ENCODE peak calls at places on chromosomes 11 and 22, in seven cellular contexts. One of them, this sample, is unnamed.

GRCh38 chr11:102994101-102994500 is 38.6 kb upstream of the MMP13 start:
- DNase-seq in transverse colon: no peak
- DNase-seq in colonic mucosa: no peak
- DNase-seq in AG10803: peak
- DNase-seq in body of pancreas: no peak
- DNase-seq in foreskin fibroblast: no peak
- DNase-seq in adrenal gland: no peak
- DNase-seq in this sample: no peak

GRCh38 chr11:121082670-121083069 is 18.4 kb upstream of the TECTA start:
- DNase-seq in body of pancreas: no peak
- DNase-seq in AG10803: peak
- DNase-seq in adrenal gland: no peak
- DNase-seq in colonic mucosa: no peak
- DNase-seq in foreskin fibroblast: no peak
- DNase-seq in transverse colon: no peak
- DNase-seq in this sample: peak

GRCh38 chr11:47494996-47495855 is 46.3 kb upstream of the RAPSN start:
- DNase-seq in colonic mucosa: no peak
- DNase-seq in adrenal gland: no peak
- DNase-seq in transverse colon: no peak
- DNase-seq in body of pancreas: no peak
- DNase-seq in foreskin fibroblast: no peak
- DNase-seq in AG10803: peak
- DNase-seq in this sample: no peak

GRCh38 chr22:32652609-32653008 is 148.9 kb upstream of the TIMP3 start:
- DNase-seq in AG10803: no peak
- DNase-seq in body of pancreas: no peak
- DNase-seq in colonic mucosa: no peak
- DNase-seq in foreskin fibroblast: no peak
- DNase-seq in transverse colon: no peak
- DNase-seq in adrenal gland: no peak
- DNase-seq in this sample: no peak

GRCh38 chr11:108508653-108509593 is 10.7 kb upstream of the POGLUT3 start:
- DNase-seq in AG10803: no peak
- DNase-seq in colonic mucosa: no peak
- DNase-seq in foreskin fibroblast: no peak
- DNase-seq in transverse colon: no peak
- DNase-seq in body of pancreas: no peak
- DNase-seq in adrenal gland: no peak
- DNase-seq in this sample: no peak

GRCh38 chr22:42299586-42300285 is 29.3 kb upstream of the TCF20 start:
- DNase-seq in body of pancreas: no peak
- DNase-seq in adrenal gland: no peak
- DNase-seq in transverse colon: peak
- DNase-seq in colonic mucosa: no peak
- DNase-seq in foreskin fibroblast: no peak
- DNase-seq in AG10803: no peak
- DNase-seq in this sample: no peak

GRCh38 chr11:853682-854448 is 11.2 kb downstream of the TSPAN4 start:
- DNase-seq in AG10803: no peak
- DNase-seq in colonic mucosa: no peak
- DNase-seq in foreskin fibroblast: no peak
- DNase-seq in adrenal gland: no peak
- DNase-seq in transverse colon: no peak
- DNase-seq in body of pancreas: no peak
- DNase-seq in this sample: no peak

GRCh38 chr11:80388133-80388532 is 947.3 kb upstream of the TENM4 start:
- DNase-seq in colonic mucosa: no peak
- DNase-seq in adrenal gland: no peak
- DNase-seq in body of pancreas: no peak
- DNase-seq in AG10803: no peak
- DNase-seq in transverse colon: no peak
- DNase-seq in foreskin fibroblast: no peak
- DNase-seq in this sample: peak

GRCh38 chr11:44899959-44900358 is 50.7 kb downstream of the TP53I11 start:
- DNase-seq in foreskin fibroblast: peak
- DNase-seq in colonic mucosa: no peak
- DNase-seq in adrenal gland: peak
- DNase-seq in transverse colon: peak
- DNase-seq in AG10803: peak
- DNase-seq in body of pancreas: no peak
- DNase-seq in this sample: peak

GRCh38 chr11:110355011-110355744 is 58.8 kb upstream of the RDX start:
- DNase-seq in AG10803: no peak
- DNase-seq in foreskin fibroblast: no peak
- DNase-seq in transverse colon: no peak
- DNase-seq in adrenal gland: peak
- DNase-seq in body of pancreas: peak
- DNase-seq in colonic mucosa: no peak
- DNase-seq in this sample: no peak

GRCh38 chr11:125224391-125225015 is 60.0 kb downstream of the PKNOX2 start:
- DNase-seq in AG10803: no peak
- DNase-seq in adrenal gland: peak
- DNase-seq in transverse colon: no peak
- DNase-seq in body of pancreas: peak
- DNase-seq in foreskin fibroblast: no peak
- DNase-seq in colonic mucosa: peak
- DNase-seq in this sample: peak

GRCh38 chr11:46272816-46273427 is 4.5 kb upstream of the CREB3L1 start:
- DNase-seq in body of pancreas: peak
- DNase-seq in foreskin fibroblast: peak
- DNase-seq in AG10803: peak
- DNase-seq in transverse colon: peak
- DNase-seq in colonic mucosa: peak
- DNase-seq in adrenal gland: peak
- DNase-seq in this sample: peak

GRCh38 chr11:43382614-43383013 is 23.9 kb downstream of the TTC17 start:
- DNase-seq in body of pancreas: no peak
- DNase-seq in colonic mucosa: no peak
- DNase-seq in transverse colon: no peak
- DNase-seq in adrenal gland: no peak
- DNase-seq in AG10803: no peak
- DNase-seq in foreskin fibroblast: no peak
- DNase-seq in this sample: no peak

GRCh38 chr22:26134654-26135330 is 34.5 kb upstream of the SEZ6L start:
- DNase-seq in adrenal gland: no peak
- DNase-seq in transverse colon: no peak
- DNase-seq in AG10803: no peak
- DNase-seq in foreskin fibroblast: no peak
- DNase-seq in body of pancreas: no peak
- DNase-seq in colonic mucosa: no peak
- DNase-seq in this sample: no peak
- TF ChIP-seq CTCF in adrenal gland: no peak
- TF ChIP-seq CTCF in transverse colon: no peak
- TF ChIP-seq CTCF in AG10803: no peak
- TF ChIP-seq CTCF in foreskin fibroblast: no peak
- TF ChIP-seq CTCF in body of pancreas: no peak
- TF ChIP-seq CTCF in colonic mucosa: no peak
- TF ChIP-seq CTCF in this sample: no peak

DNA sequence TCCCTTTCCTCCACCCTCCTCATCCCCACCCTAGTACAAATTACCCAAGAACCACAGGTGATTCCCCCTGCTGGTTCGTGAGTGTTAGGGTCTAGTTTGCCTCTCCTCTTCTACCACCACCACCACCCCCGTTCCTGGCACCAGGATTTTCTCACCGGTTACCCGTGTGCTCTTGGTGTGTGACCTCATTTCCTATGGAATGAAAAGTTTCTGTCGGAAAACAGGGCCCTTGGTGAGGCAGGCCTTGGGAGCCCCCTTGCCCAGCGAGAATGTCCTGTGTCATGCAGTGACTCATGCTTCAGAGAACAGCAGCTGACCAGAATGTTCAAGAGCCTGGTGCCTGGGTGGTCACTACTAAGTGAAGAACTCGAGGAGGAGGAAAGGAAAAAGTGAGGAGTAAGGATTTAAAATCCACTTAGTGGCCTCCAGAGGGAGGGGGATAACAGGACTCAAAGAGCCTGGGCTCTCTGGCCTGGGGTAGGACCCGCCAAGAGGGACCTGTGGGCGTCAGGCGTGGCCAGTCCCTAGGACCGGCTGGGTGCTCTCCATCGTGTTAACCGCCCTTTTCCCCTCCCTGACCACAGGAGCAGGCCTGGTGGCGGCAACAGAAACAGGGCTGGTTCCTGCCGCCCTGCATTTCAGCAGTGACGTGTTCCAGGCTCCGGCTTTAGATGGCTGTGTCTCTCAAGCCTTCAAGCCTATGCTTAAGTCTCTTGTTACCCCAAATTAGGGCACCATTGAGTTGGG is 30.2 kb downstream of the C22orf31 start:
- DNase-seq in colonic mucosa: peak
- DNase-seq in transverse colon: peak
- DNase-seq in AG10803: peak
- DNase-seq in adrenal gland: peak
- DNase-seq in foreskin fibroblast: peak
- DNase-seq in body of pancreas: peak
- DNase-seq in this sample: peak
- H3K4me3 ChIP-seq in colonic mucosa: no peak
- H3K4me3 ChIP-seq in transverse colon: peak
- H3K4me3 ChIP-seq in AG10803: peak
- H3K4me3 ChIP-seq in adrenal gland: no peak
- H3K4me3 ChIP-seq in foreskin fibroblast: peak
- H3K4me3 ChIP-seq in body of pancreas: no peak
- H3K4me3 ChIP-seq in this sample: no peak

DNA sequence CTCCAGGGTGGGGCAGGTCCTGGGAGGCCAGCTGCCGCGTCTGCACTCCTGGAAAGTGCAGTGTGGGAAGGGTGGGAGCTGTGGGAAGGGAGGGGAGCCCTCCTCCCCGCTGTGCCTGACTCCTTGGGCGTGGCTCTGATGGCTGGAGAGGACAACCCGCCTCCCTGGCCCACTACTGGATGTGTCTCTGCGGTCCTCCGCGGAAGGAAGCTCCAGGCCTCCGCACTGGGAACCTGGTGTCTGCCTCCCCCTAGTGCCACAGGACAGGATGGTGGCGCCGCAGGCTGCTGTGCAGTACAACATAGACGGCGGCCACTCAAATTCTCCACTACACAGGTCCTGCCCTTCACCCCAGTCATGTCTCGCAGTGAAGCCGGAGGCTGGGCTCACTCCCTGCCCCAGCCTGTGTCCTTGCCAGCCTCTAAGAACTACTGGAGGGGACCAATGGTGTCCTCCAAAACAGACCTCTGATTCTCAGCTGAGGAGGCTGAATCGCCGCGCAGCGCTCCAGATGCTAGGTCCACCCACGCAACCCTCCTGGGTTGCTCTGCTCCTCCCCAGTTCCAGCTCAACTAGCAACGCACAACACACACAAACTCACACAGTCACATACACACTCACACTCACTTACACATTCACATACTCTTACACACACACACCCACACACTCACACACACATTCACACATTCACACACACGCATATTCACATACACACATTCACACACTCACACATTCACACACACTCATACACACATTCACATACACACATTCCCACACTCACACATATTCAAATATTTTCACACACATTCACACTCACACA is 12.4 kb upstream of the DSCAML1 start:
- DNase-seq in foreskin fibroblast: no peak
- DNase-seq in adrenal gland: peak
- DNase-seq in AG10803: peak
- DNase-seq in colonic mucosa: peak
- DNase-seq in body of pancreas: peak
- DNase-seq in transverse colon: peak
- DNase-seq in this sample: peak
- TF ChIP-seq CTCF in foreskin fibroblast: no peak
- TF ChIP-seq CTCF in adrenal gland: peak
- TF ChIP-seq CTCF in AG10803: peak
- TF ChIP-seq CTCF in colonic mucosa: peak
- TF ChIP-seq CTCF in body of pancreas: peak
- TF ChIP-seq CTCF in transverse colon: peak
- TF ChIP-seq CTCF in this sample: peak

GRCh38 chr11:114183041-114183511 is 113.1 kb upstream of the NNMT start:
- DNase-seq in body of pancreas: peak
- DNase-seq in colonic mucosa: no peak
- DNase-seq in transverse colon: peak
- DNase-seq in foreskin fibroblast: no peak
- DNase-seq in adrenal gland: peak
- DNase-seq in AG10803: no peak
- DNase-seq in this sample: no peak
- H3K4me3 ChIP-seq in body of pancreas: no peak
- H3K4me3 ChIP-seq in colonic mucosa: no peak
- H3K4me3 ChIP-seq in transverse colon: no peak
- H3K4me3 ChIP-seq in foreskin fibroblast: no peak
- H3K4me3 ChIP-seq in adrenal gland: no peak
- H3K4me3 ChIP-seq in AG10803: no peak
- H3K4me3 ChIP-seq in this sample: no peak

DNA sequence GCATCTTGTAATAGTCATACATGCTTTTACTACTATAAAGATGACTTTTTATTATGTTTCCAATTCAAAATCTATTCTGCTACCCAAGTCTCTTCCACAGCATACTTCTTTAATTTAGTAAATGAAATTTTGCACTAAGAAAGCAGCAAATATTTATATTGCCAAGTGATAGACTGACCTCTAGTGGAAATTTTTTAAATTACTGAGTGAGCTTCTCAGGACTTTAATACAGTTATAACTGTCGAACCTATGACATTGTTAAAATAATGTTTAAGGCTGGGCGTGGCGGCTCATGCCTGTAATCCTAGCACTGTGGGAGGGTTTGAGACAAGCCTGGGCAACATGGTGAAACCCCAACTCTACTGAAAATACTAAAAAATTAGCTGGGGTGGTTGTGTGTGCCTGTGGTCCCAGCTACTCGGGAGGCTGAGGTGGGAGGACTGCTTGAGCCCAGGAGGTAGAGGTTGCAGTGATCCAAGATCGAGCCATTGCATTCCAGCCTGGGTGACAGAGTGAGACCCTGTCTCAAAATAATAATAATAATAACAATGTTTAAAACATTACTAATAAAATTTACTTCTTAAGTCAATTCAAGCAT is 27.3 kb downstream of the STK33 start:
- DNase-seq in transverse colon: peak
- DNase-seq in AG10803: peak
- DNase-seq in foreskin fibroblast: peak
- DNase-seq in body of pancreas: no peak
- DNase-seq in colonic mucosa: no peak
- DNase-seq in adrenal gland: no peak
- DNase-seq in this sample: peak
- TF ChIP-seq CTCF in transverse colon: peak
- TF ChIP-seq CTCF in AG10803: peak
- TF ChIP-seq CTCF in foreskin fibroblast: peak
- TF ChIP-seq CTCF in body of pancreas: peak
- TF ChIP-seq CTCF in colonic mucosa: peak
- TF ChIP-seq CTCF in adrenal gland: peak
- TF ChIP-seq CTCF in this sample: peak

GRCh38 chr22:22812031-22812905 is 75.3 kb upstream of the IGLL5 start:
- DNase-seq in transverse colon: no peak
- DNase-seq in body of pancreas: no peak
- DNase-seq in adrenal gland: peak
- DNase-seq in colonic mucosa: no peak
- DNase-seq in foreskin fibroblast: no peak
- DNase-seq in AG10803: no peak
- DNase-seq in this sample: no peak
- H3K4me3 ChIP-seq in transverse colon: no peak
- H3K4me3 ChIP-seq in body of pancreas: no peak
- H3K4me3 ChIP-seq in adrenal gland: no peak
- H3K4me3 ChIP-seq in colonic mucosa: no peak
- H3K4me3 ChIP-seq in foreskin fibroblast: no peak
- H3K4me3 ChIP-seq in AG10803: no peak
- H3K4me3 ChIP-seq in this sample: no peak

This sample was measured in epithelial cell of esophagus.